ENCODE peak calls at places on chromosome 7, in five cellular contexts. O is tibial nerve, A is fibroblast of lung, N is cardiac fibroblast, V is WERI-Rb-1. R is an unnamed sample.

GRCh38 chr7:6159524-6160011 is 112.9 kb downstream of the CYTH3 start:
- DNase-seq in V (no peak), N (no peak), A (no peak), O (no peak), R (no peak)

GRCh38 chr7:46485481-46486065 is 564.5 kb upstream of the IGFBP3 start:
- DNase-seq in A (peak), N (peak), V (no peak), O (no peak), R (peak)

GRCh38 chr7:234041-234711 is 41.8 kb downstream of the FAM20C start:
- DNase-seq in N (peak), V (no peak), A (peak), O (no peak), R (peak)

GRCh38 chr7:1548438-1548831 is 7.6 kb downstream of the TMEM184A start:
- DNase-seq in O (no peak), N (no peak), A (no peak), V (no peak), R (no peak)

GRCh38 chr7:135734343-135734689 is 6.3 kb upstream of the SLC13A4 start:
- DNase-seq in V (no peak), O (no peak), N (no peak), A (no peak), R (no peak)

GRCh38 chr7:1290262-1291039 is 57.8 kb downstream of the UNCX start:
- DNase-seq in N (peak), V (no peak), O (no peak), A (peak), R (peak)

GRCh38 chr7:157682946-157683239 is 346.1 kb downstream of the DNAJB6 start:
- DNase-seq in N (no peak), V (peak), A (no peak), O (peak), R (no peak)

GRCh38 chr7:150329331-150330106 is 6.2 kb upstream of the ACTR3C start:
- DNase-seq in V (no peak), N (no peak), O (no peak), A (no peak), R (no peak)

GRCh38 chr7:141649865-141650499 is 52.0 kb downstream of the DENND11 start:
- DNase-seq in N (peak), A (peak), O (no peak), V (peak), R (peak)

GRCh38 chr7:107638594-107638993 is 22.0 kb upstream of the SLC26A4 start:
- DNase-seq in O (no peak), V (no peak), N (no peak), A (no peak), R (no peak)

GRCh38 chr7:50142421-50143113 is 49.5 kb upstream of the ZPBP start:
- DNase-seq in V (no peak), O (no peak), N (peak), A (peak), R (peak)

GRCh38 chr7:88219781-88220747 is at the start of gene SRI:
- DNase-seq in V (peak), A (peak), N (peak), O (peak), R (peak)

GRCh38 chr7:90721869-90722431 is 125.8 kb downstream of the CDK14 start:
- DNase-seq in O (no peak), N (no peak), A (no peak), V (no peak), R (no peak)

GRCh38 chr7:98217623-98218582 is 6.7 kb downstream of the BHLHA15 start:
- DNase-seq in A (no peak), O (peak), N (no peak), V (no peak), R (no peak)

GRCh38 chr7:52540041-52540440 is 495.4 kb upstream of the POM121L12 start:
- DNase-seq in A (no peak), O (no peak), N (no peak), V (no peak), R (no peak)

GRCh38 chr7:149872419-149873073 is 1.2 kb upstream of the ATP6V0E2 start:
- DNase-seq in A (peak), N (peak), V (peak), O (peak), R (peak)

GRCh38 chr7:64581929-64582894 is 19.3 kb upstream of the ZNF680 start:
- DNase-seq in O (no peak), V (no peak), N (peak), A (peak), R (peak)

GRCh38 chr7:27122075-27122910 is 8.3 kb downstream of the HOXA4 start:
- DNase-seq in N (no peak), A (peak), O (no peak), V (no peak), R (no peak)

GRCh38 chr7:12315049-12315448 is 88.6 kb downstream of the VWDE start:
- DNase-seq in O (no peak), V (no peak), N (no peak), A (no peak), R (no peak)

GRCh38 chr7:155858521-155859061 is 46.3 kb upstream of the SHH start:
- DNase-seq in V (no peak), N (peak), A (peak), O (no peak), R (no peak)

GRCh38 chr7:2525931-2526630 is 6.5 kb downstream of the LFNG start:
- DNase-seq in V (no peak), A (no peak), O (no peak), N (no peak), R (no peak)

GRCh38 chr7:4959356-4959755 is 369 bp upstream of the MMD2 start:
- DNase-seq in V (peak), N (no peak), A (no peak), O (no peak), R (no peak)

GRCh38 chr7:98643232-98643985 is 26.3 kb downstream of the NPTX2 start:
- DNase-seq in O (no peak), A (no peak), N (no peak), V (no peak), R (no peak)

GRCh38 chr7:96189129-96189815 is 132.6 kb downstream of the SLC25A13 start:
- DNase-seq in O (no peak), N (no peak), V (no peak), A (no peak), R (no peak)

GRCh38 chr7:96183163-96183562 is 138.7 kb downstream of the SLC25A13 start:
- DNase-seq in V (no peak), A (no peak), N (no peak), O (no peak), R (no peak)

GRCh38 chr7:96188623-96188991 is 133.3 kb downstream of the SLC25A13 start:
- DNase-seq in N (no peak), V (no peak), A (peak), O (no peak), R (peak)

GRCh38 chr7:96184783-96185182 is 137.1 kb downstream of the SLC25A13 start:
- DNase-seq in A (no peak), N (no peak), V (no peak), O (no peak), R (no peak)

GRCh38 chr7:96187735-96188622 is 133.9 kb downstream of the SLC25A13 start:
- DNase-seq in N (no peak), A (no peak), V (no peak), O (no peak), R (no peak)
- H3K4me3 ChIP-seq in N (no peak), A (peak), V (no peak), O (no peak), R (peak)

DNA sequence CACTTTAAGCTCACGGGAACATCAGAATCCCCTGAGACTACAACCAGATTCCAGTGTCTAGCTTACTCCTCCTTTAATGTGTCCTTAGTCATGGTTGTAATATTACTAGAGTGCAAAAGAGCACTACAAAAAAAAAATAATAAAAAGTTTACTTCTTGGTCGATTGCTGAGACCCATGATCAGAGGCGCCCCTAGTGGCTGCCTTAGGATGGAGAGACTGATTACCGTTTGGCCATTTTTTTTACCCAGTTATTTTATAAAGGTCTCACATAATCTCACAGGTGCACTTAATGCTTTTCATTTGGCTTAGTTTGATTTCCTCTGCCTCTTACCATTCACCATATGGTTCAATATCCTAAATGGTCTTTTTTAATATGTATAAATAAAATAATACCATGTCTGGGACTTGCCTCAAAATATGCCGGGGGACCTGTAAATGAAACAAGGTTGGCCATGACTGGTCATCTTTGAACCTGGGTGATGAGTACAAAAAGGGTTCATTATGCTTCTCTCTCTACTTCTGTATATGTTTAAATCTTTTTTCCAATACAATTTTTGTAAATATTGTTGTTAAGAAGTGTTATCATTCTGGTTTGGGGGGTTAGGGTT is 331.5 kb upstream of the NFE2L3 start:
- DNase-seq in A (no peak), V (peak), N (peak), O (no peak), R (no peak)
- TF ChIP-seq CTCF in A (peak), V (peak), N (peak), O (no peak), R (peak)

DNA sequence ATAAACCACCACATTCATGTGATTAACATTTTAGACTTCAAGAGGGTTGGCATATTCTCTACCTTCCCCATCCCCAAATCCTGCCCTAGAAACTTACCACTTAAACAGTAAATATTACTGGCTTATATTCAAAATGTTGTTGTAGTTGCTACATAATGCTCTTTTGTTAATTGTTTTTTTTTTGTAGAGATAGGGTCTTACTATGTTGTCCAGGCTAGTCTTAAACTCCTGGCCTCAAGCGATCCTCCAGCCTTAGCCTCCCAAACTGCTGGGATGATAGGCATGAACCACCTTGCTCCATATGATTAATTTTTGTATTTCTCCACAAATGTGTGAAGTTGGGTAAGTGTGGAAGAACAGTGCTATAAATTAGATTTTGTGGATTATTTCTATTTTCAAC is 6.5 kb downstream of the PDK4 start:
- DNase-seq in A (no peak), N (no peak), O (no peak), V (no peak), R (no peak)
- H3K4me3 ChIP-seq in A (no peak), N (no peak), O (peak), V (no peak), R (no peak)

DNA sequence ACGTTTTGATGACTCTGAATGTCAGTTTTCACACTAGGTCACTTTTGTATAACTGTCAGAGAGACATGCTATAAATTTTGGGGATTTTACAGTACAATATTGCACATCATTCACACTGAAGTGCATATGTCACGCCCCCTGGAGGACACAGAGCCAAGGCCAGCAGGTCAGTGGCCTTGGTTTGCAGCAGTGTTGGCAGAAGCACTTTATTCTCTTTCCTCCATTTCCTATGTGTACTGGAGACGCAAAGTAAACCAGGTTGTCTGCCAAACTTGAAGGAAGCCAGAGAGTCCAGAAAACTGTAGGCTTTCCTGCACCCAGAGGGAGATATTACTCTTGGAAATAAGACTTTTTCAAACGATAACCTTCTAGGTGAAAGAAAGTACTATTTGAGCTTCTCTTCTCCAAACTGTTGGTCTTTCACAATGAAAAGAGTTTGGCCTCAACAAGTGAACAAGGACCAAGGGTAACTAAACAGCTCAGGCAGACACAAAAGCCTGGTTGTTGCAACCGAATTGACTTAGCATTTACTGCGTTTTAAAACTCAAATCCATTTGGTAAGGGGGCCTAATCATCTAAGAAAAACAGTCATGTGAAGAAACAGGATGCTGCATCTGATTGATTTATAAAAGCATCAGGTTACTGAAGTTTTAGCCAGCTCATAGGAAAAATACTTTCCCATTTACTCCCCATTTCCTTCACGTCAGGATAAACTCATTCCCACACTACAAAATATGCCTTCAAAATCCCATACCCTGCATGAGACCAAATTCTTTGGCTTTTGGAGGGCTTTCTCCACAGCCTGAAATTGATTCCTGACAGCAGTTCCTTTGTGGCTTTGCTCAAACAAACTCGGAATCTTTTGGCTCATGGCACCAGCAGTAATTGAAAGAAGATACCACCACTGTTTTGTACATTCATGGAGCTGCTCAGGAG is 83.0 kb upstream of the SEC61G start:
- DNase-seq in V (peak), A (peak), N (peak), O (no peak), R (peak)
- TF ChIP-seq CTCF in V (peak), A (peak), N (peak), O (no peak), R (peak)

DNA sequence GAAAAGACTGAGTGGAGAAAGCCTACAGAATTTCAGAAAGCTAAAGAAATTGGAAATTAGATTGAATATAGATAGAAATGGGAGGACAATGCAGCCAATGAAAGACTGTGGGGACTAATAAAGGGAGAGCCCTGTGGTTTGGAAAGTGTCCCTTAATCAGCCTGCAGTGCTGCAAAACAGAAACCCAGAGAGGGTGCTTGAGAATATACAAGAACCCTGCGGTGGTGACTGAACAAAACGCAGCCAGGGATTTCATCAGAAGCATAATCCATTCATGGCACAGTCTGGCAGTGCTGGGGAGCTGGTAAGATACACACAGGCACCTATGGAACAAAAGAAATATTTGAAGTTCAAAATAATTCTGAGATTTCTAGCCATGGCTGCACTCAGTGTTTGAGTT is 19.1 kb downstream of the CEP41 start:
- DNase-seq in O (no peak), V (no peak), N (no peak), A (peak), R (peak)
- H3K4me3 ChIP-seq in O (no peak), V (no peak), N (no peak), A (no peak), R (no peak)

GRCh38 chr7:92423646-92424045 is 23.6 kb upstream of the GATAD1 start:
- DNase-seq in A (no peak), V (no peak), O (no peak), N (no peak), R (no peak)

GRCh38 chr7:92427193-92427592 is 20.1 kb upstream of the GATAD1 start:
- DNase-seq in A (no peak), N (no peak), O (no peak), V (no peak), R (no peak)

GRCh38 chr7:92422926-92423325 is 24.4 kb upstream of the GATAD1 start:
- DNase-seq in N (no peak), V (no peak), A (no peak), O (no peak), R (no peak)

GRCh38 chr7:92421676-92422435 is 25.4 kb upstream of the GATAD1 start:
- DNase-seq in O (no peak), A (no peak), V (no peak), N (peak), R (no peak)

DNA sequence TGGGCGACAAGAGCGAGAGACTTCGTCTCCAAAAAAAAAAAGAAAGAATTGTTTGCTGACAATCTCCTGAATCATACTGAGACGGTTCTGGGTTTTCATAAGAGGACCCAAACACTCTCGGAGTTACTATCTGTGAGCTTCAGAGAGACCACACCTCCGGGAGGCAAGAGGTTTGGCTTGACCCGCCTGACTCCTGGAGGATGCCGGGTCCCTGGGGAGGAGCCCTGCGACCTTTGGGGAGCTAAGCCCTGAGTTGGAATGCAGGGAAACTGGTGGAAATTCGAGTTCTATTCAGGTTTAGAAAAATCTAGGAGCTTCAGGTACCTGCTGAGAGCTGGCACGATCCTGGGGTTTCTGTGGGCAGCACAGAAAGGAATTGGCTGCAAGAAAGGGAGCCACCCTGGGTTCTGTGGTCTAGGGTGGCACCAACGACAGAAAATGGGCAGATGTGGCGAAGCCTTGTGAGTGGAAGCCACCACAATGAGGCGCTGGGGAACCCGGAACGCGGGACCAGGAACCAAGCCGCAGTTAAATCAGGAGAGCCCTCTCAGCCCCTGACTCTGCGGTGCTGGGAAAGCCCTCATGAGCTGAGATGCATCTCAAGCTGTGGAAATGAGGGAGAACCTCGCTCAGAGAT is 21.9 kb upstream of the GATAD1 start:
- DNase-seq in O (no peak), A (no peak), V (no peak), N (no peak), R (no peak)
- TF ChIP-seq CTCF in O (no peak), A (no peak), V (no peak), N (no peak), R (no peak)

GRCh38 chr7:105661625-105662024 is 80.3 kb upstream of the EFCAB10 start:
- DNase-seq in O (no peak), V (no peak), A (no peak), N (no peak), R (no peak)
- H3K4me3 ChIP-seq in O (no peak), V (no peak), A (no peak), N (no peak), R (no peak)

GRCh38 chr7:154767194-154767593 is 235.7 kb downstream of the PAXIP1 start:
- DNase-seq in V (no peak), O (no peak), A (no peak), N (no peak), R (no peak)

GRCh38 chr7:154767821-154768415 is 235.0 kb downstream of the PAXIP1 start:
- DNase-seq in A (no peak), O (no peak), N (no peak), V (no peak), R (no peak)

GRCh38 chr7:154769527-154769926 is 233.4 kb downstream of the PAXIP1 start:
- DNase-seq in O (no peak), A (no peak), N (no peak), V (no peak), R (no peak)

GRCh38 chr7:154770361-154770760 is 232.6 kb downstream of the PAXIP1 start:
- DNase-seq in A (no peak), V (no peak), O (no peak), N (no peak), R (no peak)

DNA sequence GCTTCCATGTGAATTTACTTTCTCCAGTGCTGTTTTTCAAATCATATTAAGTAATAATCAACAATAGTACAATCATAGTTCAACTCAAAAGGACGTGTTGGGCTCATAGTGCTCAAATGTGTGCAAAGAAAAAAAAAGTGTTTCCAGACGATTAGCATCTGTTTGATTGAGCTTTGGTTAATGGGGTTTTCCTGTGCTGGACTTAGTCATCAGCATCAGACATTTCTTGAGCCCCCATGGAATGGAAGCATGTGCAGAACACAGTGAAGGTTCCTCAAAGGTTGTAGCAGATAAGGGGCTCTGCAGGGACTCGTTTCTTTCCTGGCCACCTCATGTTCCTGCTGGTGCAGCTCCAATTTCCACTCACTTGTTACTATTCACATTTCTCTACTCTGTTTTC is 233.9 kb downstream of the PAXIP1 start:
- DNase-seq in N (no peak), A (no peak), V (no peak), O (no peak), R (no peak)
- TF ChIP-seq CTCF in N (no peak), A (no peak), V (no peak), O (no peak), R (no peak)

GRCh38 chr7:100837099-100837836 is 9.9 kb upstream of the EPHB4 start:
- DNase-seq in N (peak), O (peak), A (peak), V (peak), R (peak)

GRCh38 chr7:100839361-100839760 is 12.0 kb upstream of the EPHB4 start:
- DNase-seq in V (no peak), A (no peak), O (no peak), N (no peak), R (no peak)

GRCh38 chr7:100840470-100841100 is 11.9 kb upstream of the SLC12A9 start:
- DNase-seq in V (no peak), O (no peak), A (no peak), N (no peak), R (no peak)

GRCh38 chr7:100835903-100836811 is 8.8 kb upstream of the EPHB4 start:
- DNase-seq in O (no peak), N (peak), V (peak), A (no peak), R (peak)

DNA sequence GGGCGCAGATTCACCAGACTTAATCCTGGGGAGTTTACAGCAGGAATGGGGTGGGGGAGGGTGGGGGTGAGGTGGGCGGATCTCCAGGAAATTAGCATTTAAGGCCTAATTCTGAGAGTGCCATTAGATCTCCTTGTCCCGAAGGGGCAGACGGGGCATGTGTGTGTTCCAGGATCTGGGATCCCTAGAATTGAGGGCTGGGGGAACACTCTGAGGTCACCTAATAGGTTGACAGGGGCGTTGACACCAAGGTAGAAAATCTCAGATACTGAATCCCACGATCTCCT is 9.4 kb upstream of the EPHB4 start:
- DNase-seq in V (no peak), O (no peak), A (no peak), N (no peak), R (no peak)
- H3K4me3 ChIP-seq in V (peak), O (peak), A (peak), N (no peak), R (peak)